ENCODE peak calls at places on chromosomes 4 and X, in six cellular contexts. G is A549, Y is GM12892, W is H1, Z is IMR-90, M is GM12891. J is an unnamed sample.

GRCh38 chr4:188297873-188298272 is 158.6 kb downstream of the TRIML1 start:
- DNase-seq in G (no peak), Y (no peak), W (no peak), Z (peak), M (no peak), J (peak)

GRCh38 chr4:110088670-110089069 is 109.7 kb downstream of the ELOVL6 start:
- DNase-seq in G (peak), Y (no peak), W (no peak), Z (peak), M (no peak), J (no peak)

GRCh38 chr4:153943738-153944415 is 155.0 kb upstream of the SFRP2 start:
- DNase-seq in G (no peak), Y (no peak), W (no peak), Z (no peak), M (no peak), J (no peak)

GRCh38 chr4:112519689-112520597 is 4.0 kb upstream of the NEUROG2 start:
- DNase-seq in G (no peak), Y (no peak), W (peak), Z (no peak), M (no peak), J (no peak)

GRCh38 chr4:59223292-59223941 is 1976.7 kb upstream of the ADGRL3 start:
- DNase-seq in G (no peak), Y (no peak), W (no peak), Z (no peak), M (no peak), J (no peak)

GRCh38 chr4:99679204-99679603 is 21.6 kb upstream of the C4orf54 start:
- DNase-seq in G (no peak), Y (no peak), W (no peak), Z (no peak), M (no peak), J (no peak)

GRCh38 chr4:60682901-60683300 is 517.2 kb upstream of the ADGRL3 start:
- DNase-seq in G (no peak), Y (no peak), W (no peak), Z (peak), M (no peak), J (no peak)

GRCh38 chr4:106032851-106033286 is 137.6 kb downstream of the NPNT start:
- DNase-seq in G (peak), Y (no peak), W (no peak), Z (no peak), M (no peak), J (no peak)

GRCh38 chr4:184310171-184310567 is 92.5 kb upstream of the ENPP6 start:
- DNase-seq in G (peak), Y (no peak), W (peak), Z (no peak), M (no peak), J (no peak)

GRCh38 chr4:5039800-5040199 is 11.5 kb upstream of the STK32B start:
- DNase-seq in G (no peak), Y (no peak), W (no peak), Z (no peak), M (no peak), J (no peak)

GRCh38 chr4:53494851-53495250 is 96.4 kb downstream of the LNX1 start:
- DNase-seq in G (no peak), Y (no peak), W (no peak), Z (no peak), M (no peak), J (no peak)

GRCh38 chrX:66731398-66731797 is 92.5 kb upstream of the EDA2R start:
- DNase-seq in G (peak), Y (no peak), W (no peak), Z (peak), M (no peak), J (no peak)

GRCh38 chr4:5821665-5822358 is 71.1 kb downstream of the CRMP1 start:
- DNase-seq in G (peak), Y (no peak), W (peak), Z (no peak), M (no peak), J (peak)

GRCh38 chr4:62912531-62912930 is 1496.7 kb downstream of the TECRL start:
- DNase-seq in G (no peak), Y (no peak), W (no peak), Z (no peak), M (no peak), J (no peak)

GRCh38 chr4:184938871-184939270 is 79.4 kb upstream of the HELT start:
- DNase-seq in G (no peak), Y (no peak), W (peak), Z (no peak), M (no peak), J (no peak)

GRCh38 chr4:100009490-100009889 is 59.4 kb upstream of the H2AZ1 start:
- DNase-seq in G (no peak), Y (no peak), W (no peak), Z (no peak), M (no peak), J (no peak)

GRCh38 chr4:164716901-164717300 is 37.0 kb upstream of the SMIM31 start:
- DNase-seq in G (peak), Y (no peak), W (no peak), Z (no peak), M (no peak), J (no peak)

GRCh38 chr4:183618681-183619080 is 40.3 kb downstream of the RWDD4 start:
- DNase-seq in G (no peak), Y (no peak), W (no peak), Z (no peak), M (no peak), J (no peak)

GRCh38 chr4:17557880-17558279 is 19.1 kb upstream of the LAP3 start:
- DNase-seq in G (no peak), Y (no peak), W (no peak), Z (peak), M (no peak), J (no peak)

GRCh38 chr4:148076964-148077363 is 345.1 kb downstream of the ARHGAP10 start:
- DNase-seq in G (no peak), Y (no peak), W (no peak), Z (peak), M (no peak), J (no peak)

GRCh38 chr4:48032721-48033120 is 16.1 kb downstream of the NIPAL1 start:
- DNase-seq in G (no peak), Y (no peak), W (no peak), Z (no peak), M (no peak), J (no peak)

GRCh38 chr4:123248260-123248659 is 148.3 kb upstream of the SPRY1 start:
- DNase-seq in G (no peak), Y (no peak), W (no peak), Z (peak), M (no peak), J (no peak)

GRCh38 chrX:95367286-95367685 is 1317.4 kb upstream of the DIAPH2 start:
- DNase-seq in G (no peak), Y (no peak), W (no peak), Z (no peak), M (no peak), J (no peak)

GRCh38 chr4:90181644-90182043 is 54.5 kb downstream of the CCSER1 start:
- DNase-seq in G (no peak), Y (no peak), W (no peak), Z (no peak), M (no peak), J (no peak)

GRCh38 chr4:2646386-2647149 is 109.6 kb downstream of the TNIP2 start:
- DNase-seq in G (no peak), Y (no peak), W (no peak), Z (no peak), M (no peak), J (no peak)

GRCh38 chrX:41733939-41734338 is 10.0 kb downstream of the GPR82 start:
- DNase-seq in G (no peak), Y (peak), W (no peak), Z (no peak), M (peak), J (no peak)

GRCh38 chr4:150069361-150069760 is 8.9 kb upstream of the DCLK2 start:
- DNase-seq in G (no peak), Y (no peak), W (no peak), Z (no peak), M (no peak), J (no peak)

GRCh38 chr4:23438764-23439163 is 451.1 kb downstream of the PPARGC1A start:
- DNase-seq in G (no peak), Y (no peak), W (no peak), Z (no peak), M (no peak), J (no peak)

GRCh38 chr4:4859799-4860380 is 425 bp downstream of the MSX1 start:
- DNase-seq in G (no peak), Y (no peak), W (no peak), Z (no peak), M (no peak), J (peak)

GRCh38 chr4:53322696-53323095 is 43.2 kb downstream of the SCFD2 start:
- DNase-seq in G (no peak), Y (no peak), W (no peak), Z (no peak), M (no peak), J (no peak)

GRCh38 chrX:134715930-134716619 is 57.8 kb upstream of the PLAC1 start:
- DNase-seq in G (no peak), Y (no peak), W (peak), Z (no peak), M (no peak), J (no peak)

GRCh38 chr4:8639777-8640720 is 47.5 kb downstream of the CPZ start:
- DNase-seq in G (no peak), Y (no peak), W (no peak), Z (no peak), M (no peak), J (no peak)
- TF ChIP-seq POLR2A in G (no peak), Y (no peak), W (no peak), Z (no peak), M (no peak), J (no peak)

DNA sequence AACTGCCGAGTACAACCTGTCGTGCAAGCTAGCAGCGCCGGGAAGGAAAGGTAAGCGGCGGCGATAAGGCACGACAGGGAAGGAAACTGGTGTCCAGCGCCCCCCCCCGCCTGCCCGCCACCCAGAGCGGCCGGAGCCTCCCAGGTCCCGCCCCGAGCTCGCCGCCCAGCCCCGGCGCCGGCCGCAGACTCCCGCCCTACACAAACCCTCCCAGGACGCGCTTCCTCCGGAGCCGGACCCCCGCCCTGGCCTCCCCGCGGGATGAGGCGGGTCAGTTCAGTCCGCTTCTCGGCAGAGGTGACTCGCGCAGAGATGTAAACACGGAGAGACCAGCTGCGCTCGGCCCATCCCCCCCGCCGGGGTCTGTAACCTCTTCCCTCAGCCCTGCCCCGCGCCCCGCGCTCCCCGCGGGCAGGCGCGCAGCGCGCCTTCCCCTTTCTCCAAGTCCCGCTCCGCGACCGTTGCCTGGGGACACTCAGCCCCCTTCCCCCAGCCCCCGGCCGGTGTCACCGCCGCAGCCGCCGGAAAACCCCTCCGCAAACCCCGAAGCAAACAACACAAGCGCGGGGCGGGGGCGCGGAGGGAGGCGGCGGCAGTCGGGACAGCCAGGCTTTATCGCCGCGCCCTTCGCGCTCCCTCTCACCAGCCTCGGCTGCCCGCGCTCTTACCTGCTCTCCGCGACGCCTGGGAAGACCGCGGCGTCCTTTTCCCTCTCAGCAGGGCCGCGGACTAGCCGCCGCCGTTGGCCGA is 544 bp downstream of the ELF2 start:
- DNase-seq in G (peak), Y (peak), W (peak), Z (peak), M (no peak), J (peak)
- TF ChIP-seq POLR2A in G (no peak), Y (no peak), W (peak), Z (no peak), M (no peak), J (peak)

GRCh38 chr4:24584175-24584850 is at the start of gene DHX15:
- DNase-seq in G (peak), Y (peak), W (peak), Z (peak), M (peak), J (peak)
- TF ChIP-seq POLR2A in G (peak), Y (peak), W (peak), Z (peak), M (peak), J (peak)

DNA sequence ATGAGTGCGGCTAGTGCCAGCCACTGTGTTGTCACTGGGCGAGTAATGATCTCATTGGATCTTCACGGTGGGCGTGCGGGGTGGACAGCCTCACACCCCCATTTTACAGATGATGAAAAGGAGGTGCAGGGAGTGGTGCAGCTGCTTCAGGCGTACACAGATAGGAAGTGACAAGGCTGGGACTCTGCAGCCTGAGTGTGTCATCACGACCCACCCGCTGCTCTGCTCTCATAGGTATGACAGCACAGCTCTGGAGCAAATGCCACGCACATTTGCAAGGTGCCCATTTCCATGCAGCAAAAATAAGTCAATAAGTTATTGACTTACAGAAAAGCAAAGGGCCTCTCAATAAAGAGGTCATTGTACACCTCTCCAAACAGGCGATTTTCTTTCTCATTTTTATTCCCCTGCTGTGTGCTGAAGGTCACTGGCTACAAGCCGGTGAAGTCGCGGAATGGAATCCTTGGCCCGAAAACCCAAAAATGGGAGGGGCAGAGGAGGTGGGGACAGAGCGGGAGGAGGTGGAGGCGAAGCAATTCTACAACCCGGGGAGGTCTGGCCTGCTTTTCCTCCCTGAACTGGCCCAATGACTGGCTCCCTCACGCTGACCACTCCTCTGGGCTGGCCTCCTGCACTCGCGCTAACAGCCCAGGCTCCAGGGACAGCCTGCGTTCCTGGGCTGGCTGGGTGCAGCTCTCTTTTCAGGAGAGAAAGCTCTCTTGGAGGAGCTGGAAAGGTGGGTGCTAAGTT is at the start of gene SOD3:
- DNase-seq in G (no peak), Y (no peak), W (peak), Z (peak), M (no peak), J (peak)
- TF ChIP-seq POLR2A in G (no peak), Y (no peak), W (no peak), Z (no peak), M (no peak), J (peak)

GRCh38 chr4:10116625-10117423 is at the start of gene WDR1:
- DNase-seq in G (peak), Y (peak), W (peak), Z (peak), M (peak), J (peak)
- TF ChIP-seq POLR2A in G (peak), Y (peak), W (peak), Z (peak), M (peak), J (peak)

J was measured in H54.